ENCODE peak calls at places on chromosome 13, in four cellular contexts. Z is A549, J is gastrocnemius medialis, F is thyroid gland. S is an unnamed sample.
A peak's percentile ranks its signal among the peaks of the same experiment; 100 is the strongest.

GRCh38 chr13:91767681-91768080 is 369.3 kb downstream of the GPC5 start:
- DNase-seq in F (no peak), J (no peak), Z (no peak), S (no peak)

GRCh38 chr13:24147570-24147963 is 13.0 kb upstream of the SPATA13 start:
- DNase-seq in F (no peak), J (no peak), Z (no peak), S (no peak)

GRCh38 chr13:22220186-22221160 is 549.6 kb downstream of the FGF9 start:
- DNase-seq in J (no peak), Z (no peak), F (no peak), S (no peak)

GRCh38 chr13:105406551-105406950 is 1128.9 kb downstream of the EFNB2 start:
- DNase-seq in Z (no peak), J (no peak), F (no peak), S (no peak)

GRCh38 chr13:58963321-58963720 is 1200.4 kb downstream of the DIAPH3 start:
- DNase-seq in J (no peak), Z (no peak), F (no peak), S (no peak)

GRCh38 chr13:72983085-72983768 is 75.6 kb upstream of the KLF5 start:
- DNase-seq in J (no peak), Z (no peak), F (peak; percentile 63), S (no peak)

GRCh38 chr13:45658586-45659235 is 43.2 kb upstream of the ERICH6B start:
- DNase-seq in F (no peak), J (no peak), Z (no peak), S (no peak)

GRCh38 chr13:54875111-54875510 is 1846.5 kb downstream of the OLFM4 start:
- DNase-seq in F (no peak), Z (no peak), J (no peak), S (no peak)

GRCh38 chr13:45231722-45232121 is 30.9 kb upstream of the KCTD4 start:
- DNase-seq in F (no peak), Z (no peak), J (no peak), S (no peak)

GRCh38 chr13:47237571-47237970 is 340.7 kb upstream of the HTR2A start:
- DNase-seq in F (no peak), Z (no peak), J (no peak), S (no peak)

GRCh38 chr13:33150146-33150545 is 133.9 kb downstream of the KL start:
- DNase-seq in J (no peak), F (no peak), Z (no peak), S (no peak)

GRCh38 chr13:110245421-110245899 is 61.5 kb downstream of the COL4A1 start:
- DNase-seq in J (no peak), Z (no peak), F (no peak), S (no peak)

GRCh38 chr13:59043016-59043415 is 1120.7 kb downstream of the DIAPH3 start:
- DNase-seq in Z (no peak), J (no peak), F (no peak), S (no peak)

GRCh38 chr13:109700176-109700575 is 86.2 kb downstream of the IRS2 start:
- DNase-seq in J (peak; percentile 39), Z (no peak), F (peak; percentile 66), S (no peak)

GRCh38 chr13:84951128-84951527 is 848.1 kb downstream of the SLITRK6 start:
- DNase-seq in Z (no peak), F (no peak), J (no peak), S (no peak)

GRCh38 chr13:111531505-111531904 is 211.1 kb downstream of the TEX29 start:
- DNase-seq in F (no peak), J (no peak), Z (no peak), S (no peak)
- TF ChIP-seq CTCF in F (no peak), J (no peak), Z (no peak), S (no peak)

DNA sequence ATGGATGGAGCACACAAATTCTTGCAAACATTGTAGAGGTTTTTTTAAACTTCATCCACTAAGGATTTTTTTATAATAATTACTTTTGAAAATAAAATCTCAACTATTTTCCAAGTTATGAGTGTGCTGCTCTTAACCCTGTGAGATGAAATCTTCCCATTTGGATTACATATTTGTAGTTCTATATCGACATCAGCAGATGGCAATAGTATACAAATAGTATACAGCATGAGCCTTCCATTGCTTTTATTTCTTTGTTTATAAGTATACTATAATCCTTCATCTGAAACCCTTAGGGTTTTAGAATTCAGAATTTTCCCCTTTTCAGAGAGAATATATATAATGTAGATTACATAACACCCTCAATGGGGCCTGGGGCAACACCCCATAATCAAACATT is 70.5 kb downstream of the GJA3 start:
- DNase-seq in F (no peak), J (no peak), Z (no peak), S (no peak)
- TF ChIP-seq CTCF in F (no peak), J (no peak), Z (no peak), S (peak; percentile 8)

GRCh38 chr13:111956261-111957151 is 110.4 kb upstream of the SOX1 start:
- DNase-seq in F (no peak), Z (no peak), J (no peak), S (no peak)

GRCh38 chr13:111955412-111955769 is 111.6 kb upstream of the SOX1 start:
- DNase-seq in Z (no peak), F (no peak), J (no peak), S (no peak)

GRCh38 chr13:111960152-111960772 is 106.7 kb upstream of the SOX1 start:
- DNase-seq in Z (no peak), F (no peak), J (no peak), S (no peak)

GRCh38 chr13:111958612-111959395 is 108.1 kb upstream of the SOX1 start:
- DNase-seq in J (no peak), F (no peak), Z (no peak), S (no peak)

GRCh38 chr13:111957913-111958450 is 109.0 kb upstream of the SOX1 start:
- DNase-seq in J (no peak), F (no peak), Z (no peak), S (no peak)
- TF ChIP-seq CTCF in J (no peak), F (no peak), Z (no peak), S (no peak)

GRCh38 chr13:102555914-102556553 is 40.8 kb upstream of the TPP2 start:
- DNase-seq in F (no peak), J (no peak), Z (peak; percentile 15), S (no peak)
- TF ChIP-seq CTCF in F (peak; percentile 61), J (peak; percentile 17), Z (peak; percentile 60), S (peak; percentile 63)

DNA sequence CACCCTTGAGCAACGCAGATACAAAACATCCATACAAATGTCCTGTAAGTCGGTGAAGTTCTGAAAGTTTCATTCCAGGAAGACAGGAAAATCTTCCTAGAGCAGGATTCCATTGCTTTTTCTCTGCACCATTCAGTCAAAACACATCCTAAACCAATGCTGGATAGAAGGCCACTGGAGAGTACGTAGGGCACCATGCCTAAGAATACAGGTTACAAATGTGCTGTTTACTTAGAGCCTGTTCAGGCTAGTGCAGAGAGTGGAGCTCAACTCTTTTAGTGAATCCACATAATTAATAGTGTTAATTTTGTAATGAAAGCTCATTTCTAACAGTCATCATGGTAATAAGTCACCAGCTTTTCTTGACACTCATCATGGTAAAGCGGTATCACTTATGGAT is 187.6 kb downstream of the NHLRC3 start:
- DNase-seq in F (no peak), J (no peak), Z (no peak), S (no peak)
- TF ChIP-seq CTCF in F (no peak), J (no peak), Z (no peak), S (no peak)

DNA sequence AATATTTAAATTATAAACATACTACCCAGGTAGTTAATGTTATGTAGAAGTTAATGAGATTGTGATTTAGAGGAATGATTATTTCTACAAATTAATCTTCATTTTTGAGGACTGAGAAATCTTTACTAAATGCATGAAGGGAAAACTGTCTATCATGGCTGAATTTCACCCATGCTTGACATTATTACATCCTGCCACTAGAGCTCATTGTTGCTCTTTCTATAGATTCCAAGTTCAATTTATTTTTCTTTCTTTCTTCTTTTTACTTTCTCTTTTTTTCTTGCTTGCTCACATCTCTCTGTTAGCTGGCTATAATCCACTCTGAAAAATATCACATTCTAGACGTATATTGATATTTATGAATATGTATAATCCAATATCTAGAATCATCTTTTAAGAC is 505.0 kb upstream of the KLHL1 start:
- DNase-seq in J (no peak), Z (no peak), F (no peak), S (no peak)
- TF ChIP-seq CTCF in J (no peak), Z (no peak), F (no peak), S (peak; percentile 71)

S was measured in D721Med.